ENCODE peak calls at places on chromosomes 3 and 15, in four cellular contexts. G, V, C and Z are unnamed samples.

GRCh38 chr3:42226470-42227425 is 39.2 kb downstream of the CCK start:
- DNase-seq in G (no peak), V (no peak), C (peak; percentile 25), Z (no peak)

GRCh38 chr3:43031490-43032216 is 52.5 kb downstream of the GASK1A start:
- DNase-seq in G (no peak), V (no peak), C (no peak), Z (no peak)

GRCh38 chr3:58093573-58094195 is 85.5 kb downstream of the FLNB start:
- DNase-seq in G (no peak), V (peak; percentile 56), C (peak; percentile 59), Z (no peak)

GRCh38 chr15:49370782-49371181 is 52.3 kb upstream of the FGF7 start:
- DNase-seq in G (no peak), V (peak; percentile 28), C (peak; percentile 1), Z (no peak)

GRCh38 chr15:41944313-41944940 is 27.9 kb downstream of the EHD4 start:
- DNase-seq in G (no peak), V (peak; percentile 60), C (peak; percentile 89), Z (peak; percentile 67)

GRCh38 chr3:137992592-137992991 is 17.4 kb upstream of the CLDN18 start:
- DNase-seq in G (no peak), V (no peak), C (no peak), Z (no peak)

GRCh38 chr3:37491776-37492175 is 317.4 kb upstream of the LRRFIP2 start:
- DNase-seq in G (no peak), V (no peak), C (no peak), Z (no peak)

GRCh38 chr15:42031211-42031915 is 10.5 kb upstream of the PLA2G4E start:
- DNase-seq in G (no peak), V (no peak), C (no peak), Z (no peak)

GRCh38 chr3:126499401-126499800 is 18.2 kb downstream of the UROC1 start:
- DNase-seq in G (no peak), V (no peak), C (no peak), Z (no peak)

GRCh38 chr3:53137835-53138446 is 7.7 kb upstream of the RFT1 start:
- DNase-seq in G (no peak), V (no peak), C (no peak), Z (no peak)

GRCh38 chr3:69500604-69501003 is 114.7 kb upstream of the FRMD4B start:
- DNase-seq in G (no peak), V (no peak), C (no peak), Z (peak; percentile 1)

GRCh38 chr15:44501768-44502366 is 35.1 kb upstream of the EIF3J start:
- DNase-seq in G (no peak), V (peak; percentile 38), C (peak; percentile 60), Z (peak; percentile 58)

GRCh38 chr3:186142556-186142955 is 33.7 kb upstream of the ETV5 start:
- DNase-seq in G (no peak), V (no peak), C (no peak), Z (no peak)

GRCh38 chr15:57288926-57289650 is 87.2 kb upstream of the CGNL1 start:
- DNase-seq in G (no peak), V (no peak), C (no peak), Z (no peak)

GRCh38 chr3:130539005-130539404 is 22.0 kb downstream of the COL6A6 start:
- DNase-seq in G (peak; percentile 12), V (peak; percentile 36), C (peak; percentile 67), Z (peak; percentile 81)

GRCh38 chr15:64050281-64051092 is 4.2 kb upstream of the DAPK2 start:
- DNase-seq in G (no peak), V (no peak), C (no peak), Z (no peak)

GRCh38 chr3:71138410-71138809 is 445.1 kb downstream of the FOXP1 start:
- DNase-seq in G (no peak), V (no peak), C (no peak), Z (no peak)

GRCh38 chr3:46359748-46360509 is 6.0 kb downstream of the CCR2 start:
- DNase-seq in G (no peak), V (no peak), C (no peak), Z (peak; percentile 57)

GRCh38 chr3:119295816-119296484 is 1.8 kb downstream of the ARHGAP31 start:
- DNase-seq in G (no peak), V (no peak), C (no peak), Z (no peak)

GRCh38 chr15:64614519-64614918 is 154.1 kb downstream of the ZNF609 start:
- DNase-seq in G (no peak), V (no peak), C (no peak), Z (no peak)

GRCh38 chr3:128112406-128112968 is 11.1 kb downstream of the RUVBL1 start:
- DNase-seq in G (no peak), V (peak; percentile 75), C (peak; percentile 94), Z (peak; percentile 49)

GRCh38 chr3:117661636-117662095 is 952.1 kb downstream of the TUSC7 start:
- DNase-seq in G (no peak), V (no peak), C (no peak), Z (no peak)